ENCODE peak calls at places on chromosomes 2 and 18, in ten cellular contexts. W, E, Q, T, D, M, C, L, P and R are unnamed samples.

GRCh38 chr18:23994361-23994902 is 20.1 kb upstream of the TTC39C start:
- DNase-seq in W (peak), E (peak), Q (no peak), T (no peak), D (peak), M (peak), C (no peak), L (no peak), P (peak), R (no peak)

GRCh38 chr2:55232863-55233657 is 572 bp downstream of the RPS27A start:
- DNase-seq in W (peak), E (peak), Q (peak), T (peak), D (no peak), M (no peak), C (peak), L (no peak), P (peak), R (peak)

GRCh38 chr2:170155022-170155722 is 22.8 kb upstream of the MYO3B start:
- DNase-seq in W (no peak), E (no peak), Q (no peak), T (peak), D (no peak), M (no peak), C (no peak), L (peak), P (peak), R (no peak)

GRCh38 chr2:121804997-121805766 is 49.7 kb downstream of the TSN start:
- DNase-seq in W (no peak), E (no peak), Q (no peak), T (no peak), D (no peak), M (no peak), C (no peak), L (no peak), P (no peak), R (no peak)

GRCh38 chr2:169775765-169776482 is 22.7 kb upstream of the SSB start:
- DNase-seq in W (no peak), E (no peak), Q (no peak), T (no peak), D (no peak), M (no peak), C (no peak), L (no peak), P (peak), R (no peak)

GRCh38 chr2:150404147-150404546 is 83.3 kb downstream of the RND3 start:
- DNase-seq in W (no peak), E (no peak), Q (no peak), T (no peak), D (no peak), M (no peak), C (no peak), L (no peak), P (no peak), R (no peak)

GRCh38 chr18:55253814-55254213 is 294.6 kb upstream of the CCDC68 start:
- DNase-seq in W (no peak), E (no peak), Q (no peak), T (no peak), D (no peak), M (no peak), C (no peak), L (no peak), P (no peak), R (no peak)

GRCh38 chr2:88481937-88482336 is 29.4 kb upstream of the FOXI3 start:
- DNase-seq in W (no peak), E (no peak), Q (no peak), T (no peak), D (peak), M (no peak), C (no peak), L (no peak), P (no peak), R (no peak)

GRCh38 chr2:228657807-228658402 is 476.4 kb upstream of the SPHKAP start:
- DNase-seq in W (no peak), E (no peak), Q (no peak), T (no peak), D (no peak), M (no peak), C (no peak), L (no peak), P (peak), R (no peak)

GRCh38 chr18:54647176-54647575 is 56.1 kb downstream of the DYNAP start:
- DNase-seq in W (no peak), E (no peak), Q (no peak), T (no peak), D (no peak), M (no peak), C (no peak), L (peak), P (no peak), R (no peak)

GRCh38 chr18:6971823-6972478 is 145.6 kb downstream of the LAMA1 start:
- DNase-seq in W (no peak), E (no peak), Q (no peak), T (no peak), D (no peak), M (no peak), C (no peak), L (no peak), P (no peak), R (no peak)

GRCh38 chr2:71934595-71935263 is 212.9 kb downstream of the CYP26B1 start:
- DNase-seq in W (no peak), E (no peak), Q (no peak), T (no peak), D (no peak), M (peak), C (no peak), L (no peak), P (peak), R (no peak)

GRCh38 chr2:74391580-74392448 is 11.7 kb upstream of the DCTN1 start:
- DNase-seq in W (peak), E (peak), Q (peak), T (peak), D (peak), M (peak), C (peak), L (peak), P (peak), R (peak)

GRCh38 chr18:62586781-62587487 is 64.1 kb downstream of the ZCCHC2 start:
- DNase-seq in W (no peak), E (no peak), Q (no peak), T (no peak), D (no peak), M (no peak), C (no peak), L (no peak), P (no peak), R (no peak)